ENCODE peak calls at places on chromosomes 3 and 15, in five cellular contexts. X, I, E, Q and T are unnamed samples.
A peak's percentile ranks its signal among the peaks of the same experiment; 100 is the strongest.

GRCh38 chr15:99343836-99344551 is 92.7 kb downstream of the LRRC28 start:
- DNase-seq in X (no peak), E (no peak), Q (peak; percentile 65), I (no peak), T (no peak)

GRCh38 chr3:194206375-194206774 is 70.4 kb downstream of the HES1 start:
- DNase-seq in Q (no peak), I (no peak), X (no peak), E (peak; percentile 71), T (peak; percentile 57)

GRCh38 chr15:78048410-78048946 is 29.0 kb downstream of the TBC1D2B start:
- DNase-seq in X (no peak), Q (no peak), E (no peak), I (no peak), T (no peak)

GRCh38 chr3:13877911-13878710 is 1.8 kb downstream of the WNT7A start:
- DNase-seq in Q (no peak), X (no peak), I (no peak), E (no peak), T (no peak)

GRCh38 chr3:147157629-147158028 is 248.7 kb downstream of the ZIC4 start:
- DNase-seq in X (no peak), I (no peak), Q (no peak), E (no peak), T (no peak)

GRCh38 chr3:29240248-29240647 is 40.6 kb upstream of the RBMS3 start:
- DNase-seq in I (no peak), E (no peak), X (no peak), Q (no peak), T (no peak)

GRCh38 chr3:11455977-11456376 is 183.8 kb downstream of the ATG7 start:
- DNase-seq in X (no peak), Q (no peak), I (no peak), E (no peak), T (no peak)

GRCh38 chr3:172153335-172153861 is 114.0 kb downstream of the FNDC3B start:
- DNase-seq in X (no peak), I (no peak), E (peak; percentile 93), Q (peak; percentile 65), T (no peak)

GRCh38 chr3:114389156-114389555 is 95.3 kb downstream of the TIGIT start:
- DNase-seq in E (no peak), I (no peak), Q (no peak), X (no peak), T (no peak)

GRCh38 chr3:116020495-116020894 is 397.2 kb downstream of the GAP43 start:
- DNase-seq in Q (no peak), I (no peak), X (no peak), E (no peak), T (no peak)

GRCh38 chr3:66822059-66823009 is 175.8 kb upstream of the KBTBD8 start:
- DNase-seq in Q (no peak), X (peak; percentile 42), I (peak; percentile 11), E (peak; percentile 70), T (peak; percentile 35)

GRCh38 chr3:147493065-147493464 is 83.9 kb downstream of the ZIC1 start:
- DNase-seq in E (no peak), Q (no peak), X (no peak), I (no peak), T (no peak)

GRCh38 chr3:140651287-140651686 is 26.6 kb upstream of the TRIM42 start:
- DNase-seq in E (no peak), I (no peak), Q (no peak), X (no peak), T (no peak)

GRCh38 chr3:183472155-183472554 is 43.7 kb upstream of the MCF2L2 start:
- DNase-seq in E (no peak), I (no peak), X (no peak), Q (no peak), T (no peak)